ENCODE peak calls at places on chromosomes 1 and 21, in nine cellular contexts. D is pancreas, O is transverse colon, U is HCT116, Y is left ventricle myocardium inferior, K is ascending aorta, Z is heart right ventricle, P is uterus, I is OCI-LY7. W is an unnamed sample.

GRCh38 chr1:203378529-203379271 is 27.8 kb upstream of the FMOD start:
- DNase-seq in D (no peak), O (no peak), U (no peak), Y (no peak), K (no peak), Z (no peak), P (peak; percentile 76), I (no peak), W (no peak)

GRCh38 chr1:156912861-156913808 is 7.3 kb upstream of the LRRC71 start:
- DNase-seq in D (no peak), O (no peak), U (no peak), Y (no peak), K (no peak), Z (no peak), P (no peak), I (no peak), W (no peak)

GRCh38 chr1:95370671-95370992 is 136.6 kb downstream of the RWDD3 start:
- DNase-seq in D (no peak), O (no peak), U (no peak), Y (no peak), K (no peak), Z (no peak), P (no peak), I (no peak), W (no peak)

GRCh38 chr1:110059133-110059863 is 11.2 kb downstream of the ALX3 start:
- DNase-seq in D (no peak), O (no peak), U (no peak), Y (no peak), K (no peak), Z (no peak), P (no peak), I (no peak), W (no peak)

GRCh38 chr1:246095441-246095840 is 411.6 kb downstream of the SMYD3 start:
- DNase-seq in D (no peak), O (no peak), U (no peak), Y (no peak), K (no peak), Z (no peak), P (no peak), I (no peak), W (no peak)

GRCh38 chr1:53187371-53187770 is 9.3 kb upstream of the CPT2 start:
- DNase-seq in D (no peak), O (no peak), U (no peak), Y (no peak), K (no peak), Z (no peak), P (no peak), I (no peak), W (no peak)

GRCh38 chr1:97919568-97920261 is 1.1 kb downstream of the DPYD start:
- DNase-seq in D (no peak), O (no peak), U (no peak), Y (no peak), K (no peak), Z (no peak), P (no peak), I (peak; percentile 2), W (no peak)

GRCh38 chr21:37266515-37267221 is 466 bp downstream of the VPS26C start:
- DNase-seq in D (no peak), O (no peak), U (no peak), Y (no peak), K (no peak), Z (peak; percentile 53), P (no peak), I (peak; percentile 79), W (no peak)

GRCh38 chr21:26739189-26739588 is 106.0 kb downstream of the ADAMTS1 start:
- DNase-seq in D (no peak), O (no peak), U (no peak), Y (no peak), K (no peak), Z (no peak), P (no peak), I (no peak), W (no peak)

GRCh38 chr1:55402676-55403464 is 187.7 kb upstream of the USP24 start:
- DNase-seq in D (no peak), O (no peak), U (no peak), Y (no peak), K (no peak), Z (no peak), P (no peak), I (no peak), W (no peak)

GRCh38 chr1:84847253-84848247 is 45.5 kb downstream of the LPAR3 start:
- DNase-seq in D (peak; percentile 88), O (peak; percentile 80), U (peak; percentile 62), Y (peak; percentile 50), K (no peak), Z (peak; percentile 57), P (peak; percentile 70), I (no peak), W (peak; percentile 51)

GRCh38 chr1:230681599-230681998 is 32.3 kb downstream of the AGT start:
- DNase-seq in D (peak; percentile 44), O (no peak), U (peak; percentile 62), Y (no peak), K (no peak), Z (no peak), P (no peak), I (no peak), W (no peak)

GRCh38 chr1:15282810-15283474 is 35.9 kb downstream of the FHAD1 start:
- DNase-seq in D (peak; percentile 66), O (no peak), U (no peak), Y (peak; percentile 26), K (no peak), Z (no peak), P (no peak), I (no peak), W (no peak)

GRCh38 chr1:214002472-214002871 is 14.7 kb downstream of the PROX1 start:
- DNase-seq in D (no peak), O (no peak), U (no peak), Y (no peak), K (no peak), Z (no peak), P (no peak), I (no peak), W (no peak)

GRCh38 chr21:39348355-39349210 is at the start of gene HMGN1:
- DNase-seq in D (peak; percentile 89), O (peak; percentile 88), U (no peak), Y (peak; percentile 81), K (peak; percentile 25), Z (peak; percentile 83), P (peak; percentile 82), I (peak; percentile 86), W (peak; percentile 70)

GRCh38 chr1:31335007-31335406 is 37.9 kb downstream of the FABP3 start:
- DNase-seq in D (no peak), O (no peak), U (peak; percentile 32), Y (no peak), K (no peak), Z (no peak), P (no peak), I (peak; percentile 54), W (no peak)

GRCh38 chr1:172298146-172298545 is 122.3 kb upstream of the C1orf105 start:
- DNase-seq in D (peak; percentile 18), O (no peak), U (no peak), Y (no peak), K (no peak), Z (no peak), P (no peak), I (no peak), W (no peak)

GRCh38 chr1:106787511-106787910 is 269.0 kb upstream of the PRMT6 start:
- DNase-seq in D (no peak), O (no peak), U (no peak), Y (no peak), K (no peak), Z (no peak), P (no peak), I (no peak), W (no peak)

GRCh38 chr1:44646711-44647110 is 27.6 kb downstream of the TMEM53 start:
- DNase-seq in D (no peak), O (no peak), U (no peak), Y (no peak), K (no peak), Z (no peak), P (no peak), I (no peak), W (no peak)
- H3K36me3 ChIP-seq in D (peaks cover 41% of the 10 kb centered on the region), O (no peaks in the 10 kb centered on the region), U (peaks cover 29% of the 10 kb centered on the region), Y (peaks cover 95% of the 10 kb centered on the region), K (peaks cover 45% of the 10 kb centered on the region), Z (peaks cover 98% of the 10 kb centered on the region), P (no peaks in the 10 kb centered on the region), I (peaks cover 95% of the 10 kb centered on the region), W (peaks cover 100% of the 10 kb centered on the region)

GRCh38 chr1:204448321-204448964 is 36.8 kb upstream of the PPP1R15B start:
- DNase-seq in D (no peak), O (peak; percentile 85), U (peak; percentile 42), Y (no peak), K (no peak), Z (no peak), P (no peak), I (peak; percentile 34), W (no peak)
- H3K36me3 ChIP-seq in D (peaks cover 18% of the 10 kb centered on the region), O (no peaks in the 10 kb centered on the region), U (no peaks in the 10 kb centered on the region), Y (peaks cover 64% of the 10 kb centered on the region), K (peaks cover 17% of the 10 kb centered on the region), Z (peaks cover 86% of the 10 kb centered on the region), P (no peaks in the 10 kb centered on the region), I (no peaks in the 10 kb centered on the region), W (peaks cover 10% of the 10 kb centered on the region)

GRCh38 chr1:21875621-21876063 is 61.5 kb downstream of the HSPG2 start:
- DNase-seq in D (no peak), O (no peak), U (no peak), Y (no peak), K (no peak), Z (peak; percentile 9), P (no peak), I (no peak), W (no peak)
- H3K36me3 ChIP-seq in D (peaks cover 44% of the 10 kb centered on the region), O (peaks cover 4% of the 10 kb centered on the region), U (no peaks in the 10 kb centered on the region), Y (peaks cover 100% of the 10 kb centered on the region), K (peaks cover 98% of the 10 kb centered on the region), Z (peaks cover 98% of the 10 kb centered on the region), P (no peaks in the 10 kb centered on the region), I (no peaks in the 10 kb centered on the region), W (peaks cover 12% of the 10 kb centered on the region)

GRCh38 chr1:208501542-208501941 is 257.4 kb upstream of the PLXNA2 start:
- DNase-seq in D (no peak), O (no peak), U (no peak), Y (no peak), K (no peak), Z (no peak), P (no peak), I (no peak), W (no peak)

GRCh38 chr1:208499601-208500000 is 255.4 kb upstream of the PLXNA2 start:
- DNase-seq in D (no peak), O (no peak), U (no peak), Y (no peak), K (no peak), Z (no peak), P (no peak), I (no peak), W (no peak)

GRCh38 chr1:208497866-208498541 is 253.8 kb upstream of the PLXNA2 start:
- DNase-seq in D (no peak), O (no peak), U (no peak), Y (no peak), K (no peak), Z (no peak), P (no peak), I (no peak), W (no peak)

GRCh38 chr1:208499021-208499420 is 254.8 kb upstream of the PLXNA2 start:
- DNase-seq in D (no peak), O (no peak), U (no peak), Y (no peak), K (no peak), Z (no peak), P (no peak), I (no peak), W (no peak)

DNA sequence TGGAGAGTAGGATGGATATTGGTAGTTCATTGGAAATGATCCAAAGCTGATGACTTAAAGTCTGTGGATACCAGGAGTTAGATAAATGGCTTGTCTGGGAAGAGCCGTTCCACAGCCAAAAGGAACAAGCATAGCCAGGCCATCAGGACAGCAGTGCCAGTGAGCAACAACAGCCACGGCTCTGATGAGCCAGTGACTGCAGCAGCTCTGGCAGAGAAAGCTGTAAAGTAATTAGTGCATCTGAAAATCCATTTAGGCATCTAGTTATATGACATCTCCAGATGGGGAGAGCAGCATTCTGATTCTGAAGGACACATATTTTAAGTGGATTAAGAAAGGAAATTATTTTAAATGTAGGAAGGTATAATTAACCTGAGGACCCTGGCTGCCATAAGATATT is 256.2 kb upstream of the PLXNA2 start:
- DNase-seq in D (no peak), O (no peak), U (no peak), Y (no peak), K (no peak), Z (no peak), P (no peak), I (no peak), W (no peak)
- H3K36me3 ChIP-seq in D (no peaks in the 10 kb centered on the region), O (no peaks in the 10 kb centered on the region), U (no peaks in the 10 kb centered on the region), Y (no peaks in the 10 kb centered on the region), K (no peaks in the 10 kb centered on the region), Z (no peaks in the 10 kb centered on the region), P (no peaks in the 10 kb centered on the region), I (no peaks in the 10 kb centered on the region), W (no peaks in the 10 kb centered on the region)